ENCODE peak calls at places on chromosomes 6 and 20, in eight cellular contexts. S is spleen, A is tibial artery, E is brain microvascular endothelial cell, O is PC-9, H is lung, R is colonic mucosa, J is esophagus muscularis mucosa. V is an unnamed sample. For H3K27me3, the result is how much of the 10 kb centered on the place peaks cover.

GRCh38 chr6:4017847-4018193 is 61.1 kb downstream of the FAM217A start:
- DNase-seq in S (no peak), A (no peak), E (peak), O (no peak), H (no peak), R (no peak), J (no peak), V (no peak)

GRCh38 chr20:16821211-16822089 is 73.3 kb downstream of the OTOR start:
- DNase-seq in S (no peak), A (no peak), E (peak), O (peak), H (no peak), R (no peak), J (no peak), V (peak)

GRCh38 chr6:38713812-38714211 is 1.3 kb upstream of the DNAH8 start:
- DNase-seq in S (no peak), A (no peak), E (no peak), O (no peak), H (no peak), R (peak), J (no peak), V (no peak)

GRCh38 chr6:12051861-12052368 is 39.8 kb downstream of the HIVEP1 start:
- DNase-seq in S (no peak), A (no peak), E (no peak), O (no peak), H (no peak), R (no peak), J (no peak), V (no peak)

GRCh38 chr6:126976263-126976797 is 142.1 kb upstream of the RSPO3 start:
- DNase-seq in S (no peak), A (no peak), E (no peak), O (no peak), H (no peak), R (no peak), J (no peak), V (no peak)

GRCh38 chr6:1667012-1667804 is 57.5 kb downstream of the FOXC1 start:
- DNase-seq in S (no peak), A (no peak), E (no peak), O (no peak), H (no peak), R (no peak), J (no peak), V (no peak)

GRCh38 chr6:169933251-169933821 is 181.9 kb downstream of the ERMARD start:
- DNase-seq in S (no peak), A (no peak), E (no peak), O (no peak), H (no peak), R (peak), J (peak), V (peak)

GRCh38 chr6:111813247-111814162 is 59.7 kb downstream of the FYN start:
- DNase-seq in S (no peak), A (no peak), E (no peak), O (peak), H (no peak), R (no peak), J (no peak), V (no peak)

GRCh38 chr20:8757146-8757545 is 311.7 kb upstream of the PLCB4 start:
- DNase-seq in S (no peak), A (no peak), E (peak), O (no peak), H (no peak), R (no peak), J (no peak), V (no peak)

GRCh38 chr20:58038123-58038654 is 190.3 kb downstream of the ANKRD60 start:
- DNase-seq in S (peak), A (no peak), E (no peak), O (no peak), H (peak), R (no peak), J (peak), V (peak)

GRCh38 chr6:69026715-69027114 is 391.6 kb downstream of the ADGRB3 start:
- DNase-seq in S (no peak), A (no peak), E (no peak), O (no peak), H (no peak), R (no peak), J (no peak), V (no peak)

GRCh38 chr6:105900120-105900937 is 185.8 kb upstream of the PRDM1 start:
- DNase-seq in S (no peak), A (no peak), E (peak), O (no peak), H (no peak), R (no peak), J (peak), V (no peak)

GRCh38 chr6:82270791-82271392 is 23.3 kb upstream of the IBTK start:
- DNase-seq in S (no peak), A (no peak), E (no peak), O (peak), H (no peak), R (no peak), J (no peak), V (no peak)

GRCh38 chr6:119830069-119830468 is 480.5 kb upstream of the MAN1A1 start:
- DNase-seq in S (no peak), A (no peak), E (no peak), O (no peak), H (no peak), R (no peak), J (no peak), V (no peak)

GRCh38 chr20:32285621-32286334 is 8.3 kb downstream of the KIF3B start:
- DNase-seq in S (no peak), A (no peak), E (peak), O (no peak), H (no peak), R (peak), J (no peak), V (no peak)

GRCh38 chr6:45827952-45828530 is 187.6 kb downstream of the CLIC5 start:
- DNase-seq in S (no peak), A (no peak), E (no peak), O (no peak), H (no peak), R (no peak), J (no peak), V (no peak)

GRCh38 chr20:21183722-21184121 is 57.8 kb downstream of the KIZ start:
- DNase-seq in S (no peak), A (no peak), E (no peak), O (no peak), H (no peak), R (no peak), J (no peak), V (no peak)

GRCh38 chr20:4916991-4917881 is 84.1 kb downstream of the SLC23A2 start:
- DNase-seq in S (no peak), A (no peak), E (peak), O (peak), H (no peak), R (no peak), J (no peak), V (no peak)

GRCh38 chr6:41037107-41037900 is 1.7 kb downstream of the UNC5CL start:
- DNase-seq in S (no peak), A (no peak), E (no peak), O (no peak), H (no peak), R (no peak), J (no peak), V (no peak)

GRCh38 chr6:113755449-113756289 is 101.5 kb upstream of the MARCKS start:
- DNase-seq in S (no peak), A (no peak), E (no peak), O (no peak), H (no peak), R (no peak), J (no peak), V (no peak)

GRCh38 chr6:52994789-52995078 is 350 bp downstream of the GSTA4 start:
- DNase-seq in S (peak), A (peak), E (no peak), O (no peak), H (peak), R (peak), J (peak), V (no peak)

DNA sequence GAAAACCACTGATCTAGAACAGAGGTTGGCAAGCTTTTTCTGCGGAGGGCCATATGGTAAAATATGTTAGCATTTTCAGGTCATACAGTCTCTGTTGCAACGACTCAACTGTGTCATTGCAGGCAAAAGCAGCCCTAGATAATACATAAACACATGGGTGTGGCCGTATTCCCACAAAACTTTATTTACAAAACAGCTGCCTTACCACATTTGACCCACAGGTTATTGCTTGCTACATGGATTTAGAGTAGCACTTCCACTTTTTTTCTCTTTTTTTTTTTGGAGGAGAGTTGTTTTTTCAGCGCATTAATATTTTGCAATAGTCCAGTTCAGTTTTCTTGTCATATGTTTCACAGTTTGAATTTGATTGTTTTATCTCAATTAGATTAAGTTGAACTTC is 2.5 kb upstream of the IGF2R start:
- DNase-seq in S (no peak), A (no peak), E (no peak), O (no peak), H (no peak), R (no peak), J (no peak), V (no peak)
- TF ChIP-seq CTCF in S (no peak), A (no peak), E (no peak), O (no peak), H (no peak), R (no peak), J (no peak), V (no peak)

DNA sequence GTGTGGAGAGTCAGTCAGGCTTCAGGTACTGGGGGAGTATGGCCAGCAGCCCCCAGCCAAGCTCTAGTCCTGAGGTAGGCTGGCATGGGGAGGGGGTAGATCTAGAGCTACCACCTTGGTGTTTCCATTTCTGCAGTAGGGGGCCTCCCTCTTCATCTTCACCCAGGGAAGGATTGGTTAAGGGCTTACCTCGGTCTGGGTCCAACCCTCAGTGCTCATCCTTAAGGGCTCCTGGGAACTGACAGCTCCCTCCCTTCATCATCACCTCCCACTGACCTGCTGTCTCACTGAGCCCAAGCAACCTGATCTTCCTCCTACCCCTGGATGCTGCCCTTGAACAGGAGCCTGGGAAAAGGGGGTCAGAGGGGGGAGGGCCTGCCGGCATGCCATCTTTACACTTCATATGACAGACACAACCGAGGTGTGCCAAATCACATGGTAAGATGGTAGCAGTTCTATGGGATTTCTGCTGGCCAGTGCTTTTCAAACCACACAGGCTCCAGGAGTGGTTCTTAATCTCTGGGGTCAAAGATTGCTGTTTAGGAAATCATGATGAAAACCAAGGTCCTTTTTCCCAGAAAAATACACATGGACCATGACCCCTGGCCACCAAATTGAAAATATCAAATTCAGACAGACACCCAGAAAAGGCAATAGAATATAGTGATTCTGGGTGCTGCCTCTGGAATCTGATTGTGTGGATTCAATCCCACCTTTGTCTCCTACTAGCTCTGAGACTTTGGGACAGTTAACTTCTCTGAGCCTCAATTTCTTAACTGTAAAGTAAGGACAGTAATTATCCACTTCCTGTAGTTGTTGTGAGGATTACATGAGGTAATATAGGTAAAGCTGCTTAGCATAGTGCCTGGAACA is 3.0 kb downstream of the TP53INP2 start:
- DNase-seq in S (no peak), A (no peak), E (no peak), O (no peak), H (no peak), R (no peak), J (no peak), V (no peak)
- H3K27me3 ChIP-seq in S (under half), A (under half), E (under half), O (under half), H (under half), R (under half), J (under half), V (under half)

GRCh38 chr20:35699127-35699913 is at the start of the genes NFS1 and ROMO1:
- DNase-seq in S (peak), A (peak), E (peak), O (peak), H (peak), R (peak), J (peak), V (peak)
- TF ChIP-seq CTCF in S (no peak), A (peak), E (peak), O (no peak), H (peak), R (no peak), J (peak), V (peak)

DNA sequence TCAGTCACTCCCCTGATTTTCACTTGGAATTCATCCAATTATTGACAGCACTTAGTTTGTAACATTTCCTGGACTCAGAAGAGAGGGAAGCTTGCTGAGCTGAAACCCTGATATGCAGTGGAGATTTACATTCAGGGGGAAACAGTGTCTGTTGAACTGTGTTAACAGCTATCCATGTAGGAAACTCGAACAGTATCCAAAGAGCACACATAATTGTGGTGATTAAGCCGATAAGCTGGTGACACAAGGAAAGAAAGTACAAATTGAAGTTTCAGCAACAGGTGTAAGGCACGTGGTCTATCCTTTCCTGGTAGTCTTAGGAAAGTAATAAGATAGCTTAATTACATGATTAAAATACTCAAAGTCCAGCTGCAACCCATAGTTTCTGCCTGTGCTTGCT is 78.1 kb upstream of the FLRT3 start:
- DNase-seq in S (no peak), A (no peak), E (no peak), O (no peak), H (no peak), R (no peak), J (no peak), V (no peak)
- H3K27me3 ChIP-seq in S (under half), A (under half), E (under half), O (under half), H (under half), R (under half), J (under half), V (under half)

V was measured in Caco-2.